ENCODE peak calls at places on chromosomes 3 and 15, in eight cellular contexts. Q, U, X, N, M, L, O and P are unnamed samples.
A peak's percentile ranks its signal among the peaks of the same experiment; 100 is the strongest.

GRCh38 chr3:61927332-61927731 is 366.0 kb downstream of the PTPRG start:
- DNase-seq in Q (peak; percentile 10), U (no peak), X (no peak), N (no peak), M (no peak), L (peak; percentile 35), O (peak; percentile 26), P (no peak)

GRCh38 chr3:77256584-77257488 is 216.9 kb downstream of the ROBO2 start:
- DNase-seq in Q (no peak), U (no peak), X (no peak), N (no peak), M (peak; percentile 98), L (no peak), O (no peak), P (no peak)

GRCh38 chr3:186200746-186201145 is 91.9 kb upstream of the ETV5 start:
- DNase-seq in Q (no peak), U (no peak), X (no peak), N (no peak), M (no peak), L (no peak), O (no peak), P (no peak)

GRCh38 chr3:10185804-10186762 is 21.4 kb downstream of the IRAK2 start:
- DNase-seq in Q (no peak), U (no peak), X (no peak), N (no peak), M (no peak), L (no peak), O (no peak), P (no peak)

GRCh38 chr15:66882251-66883020 is 180.4 kb downstream of the SMAD6 start:
- DNase-seq in Q (peak; percentile 62), U (no peak), X (no peak), N (no peak), M (no peak), L (no peak), O (peak; percentile 13), P (no peak)

GRCh38 chr3:61589856-61590255 is 28.5 kb downstream of the PTPRG start:
- DNase-seq in Q (peak; percentile 88), U (no peak), X (no peak), N (no peak), M (no peak), L (no peak), O (no peak), P (no peak)

GRCh38 chr15:41291065-41291631 is 41.2 kb downstream of the OIP5 start:
- DNase-seq in Q (no peak), U (no peak), X (no peak), N (no peak), M (no peak), L (no peak), O (no peak), P (no peak)

GRCh38 chr3:99909714-99910508 is 92.2 kb downstream of the CMSS1 start:
- DNase-seq in Q (peak; percentile 88), U (no peak), X (no peak), N (no peak), M (no peak), L (peak; percentile 31), O (no peak), P (no peak)

GRCh38 chr3:64072111-64072510 is 48.8 kb upstream of the PSMD6 start:
- DNase-seq in Q (no peak), U (no peak), X (no peak), N (no peak), M (no peak), L (no peak), O (no peak), P (no peak)

GRCh38 chr15:57253082-57253481 is 123.2 kb upstream of the CGNL1 start:
- DNase-seq in Q (no peak), U (no peak), X (no peak), N (no peak), M (no peak), L (no peak), O (no peak), P (no peak)

GRCh38 chr15:69604050-69604378 is 151.4 kb downstream of the RPLP1 start:
- DNase-seq in Q (no peak), U (no peak), X (no peak), N (no peak), M (peak; percentile 43), L (peak; percentile 70), O (no peak), P (no peak)

GRCh38 chr15:40075298-40076044 is 33.2 kb downstream of the BMF start:
- DNase-seq in Q (no peak), U (no peak), X (no peak), N (no peak), M (no peak), L (peak; percentile 87), O (no peak), P (no peak)

GRCh38 chr3:130354430-130354829 is 9.0 kb downstream of the COL6A5 start:
- DNase-seq in Q (no peak), U (no peak), X (no peak), N (no peak), M (no peak), L (no peak), O (no peak), P (no peak)

GRCh38 chr3:151101270-151101954 is 15.9 kb downstream of the MED12L start:
- DNase-seq in Q (no peak), U (no peak), X (no peak), N (no peak), M (no peak), L (no peak), O (no peak), P (no peak)